ENCODE peak calls at places on chromosome 20, in eight cellular contexts. Q is GM06990; F is stimulated activated naive CD8-positive, alpha-beta T cell treated with anti-CD3 and anti-CD28 coated beads, Interleukin-15, Interleukin-2, amounts not matched to agents 100 U/mL and 50 U/mL, for 24 hours; X is GM13977; I is NCI-H2107; W is stimulated activated naive B cell treated with anti-CD40 and anti-IgM and Interleukin-4, amounts not matched to agents 10 μg/mL and 1 μg/mL and 100 μg/mL, for 72 hours; U is Caki2; E is mesothelial cell of epicardium. N is an unnamed sample.

GRCh38 chr20:2314759-2315439 is 19.1 kb downstream of the TGM3 start:
- DNase-seq in U (peak), Q (no peak), I (no peak), F (no peak), W (no peak), X (no peak), E (no peak), N (no peak)

GRCh38 chr20:48041078-48041780 is 255.9 kb upstream of the SULF2 start:
- DNase-seq in F (no peak), Q (no peak), U (no peak), X (no peak), I (no peak), E (no peak), W (no peak), N (no peak)

GRCh38 chr20:47440857-47441773 is 60.6 kb upstream of the NCOA3 start:
- DNase-seq in E (no peak), Q (no peak), I (no peak), W (no peak), F (no peak), X (no peak), U (peak), N (no peak)

GRCh38 chr20:53774487-53775203 is 181.0 kb upstream of the ZNF217 start:
- DNase-seq in U (peak), E (no peak), I (no peak), Q (no peak), W (no peak), F (no peak), X (no peak), N (no peak)

GRCh38 chr20:32681175-32682084 is 7.7 kb upstream of the C20orf203 start:
- DNase-seq in E (no peak), W (no peak), F (peak), Q (no peak), U (peak), I (no peak), X (no peak), N (peak)

GRCh38 chr20:7966176-7966575 is 25.9 kb upstream of the HAO1 start:
- DNase-seq in F (no peak), I (no peak), W (no peak), X (no peak), U (no peak), Q (no peak), E (no peak), N (no peak)

GRCh38 chr20:11375368-11375767 is 542.3 kb upstream of the BTBD3 start:
- DNase-seq in W (no peak), E (no peak), F (no peak), U (no peak), I (no peak), X (no peak), Q (no peak), N (no peak)

GRCh38 chr20:24453917-24454316 is 15.5 kb upstream of the SYNDIG1 start:
- DNase-seq in E (no peak), Q (no peak), U (no peak), I (no peak), W (no peak), F (no peak), X (no peak), N (no peak)

GRCh38 chr20:51542033-51542893 is at the start of gene NFATC2:
- DNase-seq in F (peak), X (peak), E (no peak), U (peak), Q (peak), W (peak), I (peak), N (peak)

GRCh38 chr20:34222208-34222607 is 19.0 kb upstream of the ASIP start:
- DNase-seq in W (no peak), F (no peak), I (no peak), X (peak), E (no peak), Q (no peak), U (no peak), N (no peak)

GRCh38 chr20:40493551-40493950 is 195.5 kb downstream of the MAFB start:
- DNase-seq in X (no peak), Q (no peak), I (no peak), E (no peak), F (no peak), W (no peak), U (no peak), N (no peak)